ENCODE peak calls at places on chromosome 15, in ten cellular contexts. Y is progenitor cell of endocrine pancreas, P is B cell, K is endothelial cell, H is cardiac fibroblast, B is fibroblast of lung, R is fibroblast of mammary gland, Z is NB4, T is Peyer's patch, N is retinal pigment epithelial cell. V is an unnamed sample.

GRCh38 chr15:94097567-94097966 is 133.8 kb upstream of the MCTP2 start:
- DNase-seq in Y (no peak), K (no peak), R (peak), B (peak), H (no peak), N (no peak), P (no peak), Z (no peak), T (no peak), V (no peak)

GRCh38 chr15:61459785-61460707 is 230.9 kb upstream of the RORA start:
- DNase-seq in H (peak), Z (no peak), R (peak), B (peak), P (no peak), K (no peak), N (no peak), T (no peak), Y (no peak), V (no peak)

GRCh38 chr15:39357478-39358268 is 223.2 kb upstream of the THBS1 start:
- DNase-seq in B (peak), T (no peak), K (no peak), Y (no peak), P (no peak), Z (no peak), R (peak), N (peak), H (peak), V (no peak)

GRCh38 chr15:88701561-88702095 is 62.8 kb downstream of the ISG20 start:
- DNase-seq in H (peak), Z (peak), Y (no peak), T (peak), N (no peak), B (no peak), K (peak), R (no peak), P (peak), V (no peak)

GRCh38 chr15:66673410-66674322 is 28.4 kb upstream of the SMAD6 start:
- DNase-seq in T (peak), Y (no peak), K (peak), Z (peak), B (peak), R (no peak), H (no peak), P (peak), N (peak), V (peak)

GRCh38 chr15:99929266-99929665 is 196.0 kb upstream of the LYSMD4 start:
- DNase-seq in P (no peak), B (no peak), H (no peak), N (no peak), K (no peak), T (no peak), Y (no peak), R (no peak), Z (no peak), V (no peak)

GRCh38 chr15:75172168-75172841 is 29.4 kb upstream of the C15orf39 start:
- DNase-seq in K (no peak), R (no peak), Y (no peak), N (no peak), T (no peak), P (no peak), Z (peak), H (no peak), B (peak), V (no peak)

GRCh38 chr15:99315636-99316035 is 64.4 kb downstream of the LRRC28 start:
- DNase-seq in K (no peak), P (no peak), B (peak), H (no peak), Y (no peak), N (no peak), R (no peak), Z (no peak), T (no peak), V (no peak)

GRCh38 chr15:67036775-67037555 is 28.4 kb upstream of the SMAD3 start:
- DNase-seq in Z (no peak), B (peak), R (no peak), N (no peak), H (no peak), T (no peak), Y (no peak), K (no peak), P (no peak), V (no peak)

DNA sequence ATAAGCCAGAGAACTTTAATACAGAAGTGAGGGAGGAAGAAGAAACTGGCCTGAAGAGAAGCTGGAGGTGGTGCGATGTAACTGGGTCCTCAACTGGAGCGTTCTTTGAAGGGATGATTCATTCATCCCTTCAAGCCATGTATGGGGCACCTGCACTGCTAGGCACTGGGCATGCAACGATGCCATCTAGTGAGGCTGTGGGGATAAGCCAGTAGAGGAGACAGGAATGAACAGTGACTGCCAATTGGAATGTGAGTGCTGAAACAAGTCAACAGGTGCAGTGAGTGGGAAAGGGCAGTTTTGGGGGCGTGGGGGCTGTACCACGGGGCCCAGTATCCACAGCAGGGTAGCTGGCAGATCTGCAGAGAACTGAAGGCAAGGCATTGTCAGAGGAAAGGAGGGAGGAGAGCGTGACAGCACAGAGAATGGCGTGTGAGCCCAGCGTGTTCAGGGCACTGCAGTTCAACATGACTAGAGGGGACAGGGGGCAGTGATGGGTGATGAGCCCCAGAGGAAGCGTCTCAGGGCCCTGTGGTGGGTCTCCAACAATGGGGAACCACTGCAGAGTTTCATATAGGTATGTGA is 3.8 kb upstream of the KIF23 start:
- DNase-seq in T (no peak), P (no peak), B (peak), N (no peak), Y (no peak), H (peak), K (no peak), Z (peak), R (no peak), V (no peak)
- TF ChIP-seq CTCF in T (peak), P (no peak), B (peak), N (peak), Y (peak), H (peak), K (no peak), Z (peak), R (peak), V (no peak)

DNA sequence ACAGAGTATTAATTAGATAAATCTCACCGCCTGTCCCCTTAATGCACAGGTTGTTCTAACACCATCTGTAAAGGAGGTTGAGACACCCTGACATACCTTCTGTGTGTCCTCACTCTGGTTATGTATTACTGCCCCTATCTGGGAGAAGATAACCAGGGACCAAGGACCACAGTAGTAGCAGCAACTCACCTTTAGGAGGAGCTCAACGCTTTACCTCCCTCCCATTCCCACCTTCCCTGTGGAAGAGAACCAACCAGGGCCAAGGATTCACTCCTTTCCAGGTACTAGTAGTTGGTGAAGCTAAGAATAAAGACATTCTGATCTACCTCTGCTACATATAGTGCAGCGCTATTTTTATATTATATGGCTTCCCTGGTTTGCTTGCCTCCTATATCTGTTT is 232.6 kb downstream of the MEX3B start:
- DNase-seq in P (no peak), R (no peak), K (no peak), B (no peak), Y (no peak), T (no peak), N (no peak), H (no peak), Z (no peak), V (no peak)
- TF ChIP-seq CTCF in P (no peak), R (peak), K (no peak), B (no peak), Y (peak), T (no peak), N (peak), H (no peak), Z (no peak), V (peak)

GRCh38 chr15:24880663-24881062 is 74.1 kb upstream of the SNRPN start:
- DNase-seq in Z (no peak), H (no peak), N (no peak), Y (no peak), R (no peak), K (no peak), B (no peak), P (no peak), T (no peak), V (no peak)
- TF ChIP-seq CTCF in Z (no peak), H (no peak), N (no peak), Y (no peak), R (no peak), K (no peak), B (no peak), P (no peak), T (no peak), V (no peak)

GRCh38 chr15:41331833-41332787 is at the start of gene OIP5:
- DNase-seq in R (peak), P (peak), Z (peak), B (peak), T (peak), K (peak), N (peak), H (peak), Y (peak), V (peak)
- TF ChIP-seq CTCF in R (peak), P (peak), Z (peak), B (peak), T (peak), K (peak), N (peak), H (peak), Y (peak), V (peak)

GRCh38 chr15:71485094-71485693 is 325.2 kb upstream of the NR2E3 start:
- DNase-seq in T (no peak), K (no peak), R (no peak), H (peak), B (peak), Z (no peak), Y (no peak), P (no peak), N (no peak), V (no peak)
- TF ChIP-seq CTCF in T (peak), K (peak), R (peak), H (peak), B (peak), Z (peak), Y (peak), P (no peak), N (peak), V (peak)

GRCh38 chr15:57505056-57505713 is 86.5 kb upstream of the MYZAP start:
- DNase-seq in Y (no peak), P (no peak), R (peak), Z (no peak), B (peak), K (no peak), H (peak), N (no peak), T (no peak), V (no peak)

GRCh38 chr15:57503911-57504598 is 87.6 kb upstream of the MYZAP start:
- DNase-seq in Y (no peak), H (peak), R (peak), K (no peak), P (no peak), N (no peak), B (no peak), Z (no peak), T (no peak), V (no peak)

GRCh38 chr15:57502116-57502515 is 89.6 kb upstream of the MYZAP start:
- DNase-seq in P (no peak), N (no peak), T (no peak), K (peak), H (no peak), Y (no peak), B (peak), Z (no peak), R (no peak), V (no peak)

GRCh38 chr15:57504599-57504940 is 87.1 kb upstream of the MYZAP start:
- DNase-seq in R (no peak), Y (no peak), H (no peak), T (no peak), P (no peak), N (no peak), K (no peak), B (no peak), Z (no peak), V (no peak)

DNA sequence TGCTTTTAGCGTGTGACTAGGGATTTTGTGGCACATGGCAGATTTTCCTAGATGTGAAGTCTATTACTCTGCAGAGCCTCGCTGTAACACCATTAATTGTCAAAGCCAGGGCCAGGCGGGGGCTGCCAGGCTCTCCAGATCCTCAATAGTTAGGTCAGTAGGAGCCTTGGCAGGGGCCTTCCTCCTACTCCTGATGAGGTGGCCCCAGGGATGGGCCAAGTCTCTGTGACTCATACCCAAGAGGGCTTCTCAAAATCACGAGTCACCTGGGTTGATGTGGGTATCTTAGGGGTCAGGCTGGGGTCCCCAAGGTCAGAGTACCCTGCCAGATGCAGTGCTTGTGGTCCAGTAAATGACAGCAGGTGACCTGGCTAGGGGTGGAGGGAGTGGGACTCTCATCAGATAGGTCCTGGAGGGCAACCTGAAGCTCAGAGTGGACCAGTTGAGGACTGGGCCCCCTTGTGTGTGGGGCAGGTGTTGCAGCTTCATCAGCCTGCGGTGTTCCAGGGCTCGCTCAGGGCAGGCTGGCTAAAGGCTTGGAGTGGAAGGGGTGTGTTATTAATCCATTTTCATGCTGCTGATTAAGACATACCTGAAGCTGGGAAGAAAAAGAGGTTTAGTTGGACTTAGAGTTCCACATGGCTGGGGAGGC is 88.5 kb upstream of the MYZAP start:
- DNase-seq in R (peak), B (no peak), Y (no peak), P (no peak), K (peak), N (no peak), Z (peak), T (no peak), H (peak), V (no peak)
- TF ChIP-seq CTCF in R (no peak), B (no peak), Y (peak), P (no peak), K (peak), N (peak), Z (peak), T (no peak), H (peak), V (peak)

GRCh38 chr15:64426845-64427465 is 33.4 kb upstream of the ZNF609 start:
- DNase-seq in Y (no peak), T (no peak), K (peak), H (peak), N (no peak), R (peak), P (peak), B (peak), Z (peak), V (no peak)
- TF ChIP-seq CTCF in Y (peak), T (peak), K (peak), H (no peak), N (peak), R (peak), P (no peak), B (peak), Z (no peak), V (peak)

DNA sequence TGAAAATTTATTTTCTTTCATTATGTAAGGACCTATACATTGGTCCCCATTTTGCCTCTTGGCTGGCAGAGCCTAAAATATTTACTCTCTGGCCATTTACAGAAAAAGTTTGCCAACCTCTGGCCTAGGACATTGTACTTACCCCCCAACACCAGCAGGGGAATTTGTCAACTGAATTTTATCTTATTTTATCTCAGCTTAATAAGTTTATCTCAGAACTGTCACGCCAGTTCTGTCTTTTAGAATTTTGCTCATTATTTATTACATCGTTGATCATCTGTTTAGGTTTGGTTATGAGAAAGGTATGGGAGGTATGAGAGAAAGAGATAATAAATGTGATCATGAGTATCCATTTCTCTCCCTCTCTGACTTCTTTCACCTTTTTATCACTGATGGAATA is 38.3 kb downstream of the CHD2 start:
- DNase-seq in P (no peak), Z (no peak), T (no peak), R (no peak), K (no peak), Y (no peak), B (no peak), N (no peak), H (no peak), V (no peak)
- TF ChIP-seq CTCF in P (peak), Z (peak), T (peak), R (peak), K (peak), Y (peak), B (no peak), N (peak), H (peak), V (peak)

GRCh38 chr15:71411538-71412482 is 296.5 kb downstream of the THSD4 start:
- DNase-seq in Z (no peak), H (no peak), K (no peak), N (no peak), T (no peak), P (no peak), B (peak), R (no peak), Y (no peak), V (no peak)
- TF ChIP-seq CTCF in Z (no peak), H (no peak), K (no peak), N (peak), T (peak), P (no peak), B (no peak), R (no peak), Y (no peak), V (no peak)

DNA sequence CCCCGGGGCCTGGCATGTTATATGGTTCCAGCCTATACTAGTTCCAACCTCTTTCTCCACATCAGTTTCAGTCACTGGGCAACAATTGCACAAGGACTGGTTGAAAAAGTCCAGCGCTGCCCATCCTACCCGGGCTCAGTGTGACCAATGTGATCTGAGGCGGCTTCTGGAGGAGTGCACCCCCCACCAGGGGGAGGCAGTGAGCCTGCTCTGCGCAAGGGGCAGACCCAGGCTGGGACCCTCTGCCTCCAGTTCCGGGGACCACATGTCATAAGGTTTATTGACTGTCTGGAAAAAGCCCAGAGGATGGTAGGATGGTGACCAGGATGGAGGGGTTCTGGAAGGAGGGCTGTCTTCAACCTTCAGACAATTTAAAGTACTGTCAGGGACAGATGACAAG is 25.6 kb upstream of the NR2E3 start:
- DNase-seq in Z (peak), P (peak), H (no peak), B (no peak), Y (no peak), N (no peak), K (peak), R (no peak), T (no peak), V (no peak)
- TF ChIP-seq CTCF in Z (peak), P (peak), H (peak), B (peak), Y (peak), N (peak), K (peak), R (peak), T (peak), V (peak)